ENCODE peak calls at places on chromosomes 12 and 14, in eight cellular contexts. I is HCT116, M is SK-N-SH, E is transverse colon, R is stomach, B is endothelial cell of umbilical vein, H is K562, S is sigmoid colon. A is an unnamed sample.

GRCh38 chr12:89351489-89352241 is 636 bp downstream of the DUSP6 start:
- DNase-seq in I (no peak), M (peak), E (peak), R (peak), B (no peak), H (no peak), S (peak), A (peak)

GRCh38 chr14:79791055-79791732 is 420.1 kb downstream of the DIO2 start:
- DNase-seq in I (no peak), M (no peak), E (no peak), R (no peak), B (no peak), H (no peak), S (no peak), A (no peak)

GRCh38 chr12:120688527-120689071 is 1.6 kb downstream of the MLEC start:
- DNase-seq in I (no peak), M (no peak), E (peak), R (no peak), B (peak), H (peak), S (no peak), A (no peak)

GRCh38 chr12:96416033-96416790 is 16.0 kb upstream of the CDK17 start:
- DNase-seq in I (no peak), M (no peak), E (no peak), R (no peak), B (peak), H (no peak), S (no peak), A (no peak)

GRCh38 chr14:58368951-58369350 is 26.8 kb upstream of the TOMM20L start:
- DNase-seq in I (no peak), M (no peak), E (no peak), R (no peak), B (peak), H (no peak), S (no peak), A (no peak)

GRCh38 chr12:22935090-22935489 is 310.1 kb downstream of the ETNK1 start:
- DNase-seq in I (no peak), M (no peak), E (no peak), R (no peak), B (no peak), H (no peak), S (no peak), A (no peak)

GRCh38 chr12:26658991-26659390 is 174.0 kb downstream of the ITPR2 start:
- DNase-seq in I (no peak), M (no peak), E (no peak), R (no peak), B (no peak), H (no peak), S (no peak), A (no peak)

GRCh38 chr14:100288382-100289185 is 17.7 kb downstream of the SLC25A29 start:
- DNase-seq in I (no peak), M (peak), E (no peak), R (no peak), B (no peak), H (no peak), S (no peak), A (no peak)

GRCh38 chr12:67484788-67485480 is 163.6 kb upstream of the DYRK2 start:
- DNase-seq in I (no peak), M (no peak), E (no peak), R (no peak), B (no peak), H (no peak), S (no peak), A (no peak)

GRCh38 chr14:101830271-101830670 is 68.8 kb downstream of the PPP2R5C start:
- DNase-seq in I (no peak), M (no peak), E (no peak), R (no peak), B (no peak), H (no peak), S (no peak), A (no peak)

GRCh38 chr12:65335021-65335714 is 56.7 kb downstream of the MSRB3 start:
- DNase-seq in I (peak), M (peak), E (no peak), R (no peak), B (peak), H (no peak), S (peak), A (no peak)

GRCh38 chr12:8052679-8053078 is 13.5 kb downstream of the C3AR1 start:
- DNase-seq in I (no peak), M (no peak), E (no peak), R (no peak), B (no peak), H (no peak), S (no peak), A (no peak)

GRCh38 chr14:76217179-76217578 is 65.5 kb downstream of the GPATCH2L start:
- DNase-seq in I (no peak), M (no peak), E (no peak), R (no peak), B (no peak), H (no peak), S (no peak), A (no peak)

GRCh38 chr12:81468206-81468605 is 290.9 kb downstream of the PPFIA2 start:
- DNase-seq in I (no peak), M (no peak), E (no peak), R (no peak), B (no peak), H (no peak), S (no peak), A (no peak)

GRCh38 chr12:127257366-127257935 is 1009.5 kb upstream of the TMEM132C start:
- DNase-seq in I (no peak), M (no peak), E (no peak), R (no peak), B (no peak), H (no peak), S (no peak), A (no peak)

GRCh38 chr12:54215990-54216579 is 27.3 kb upstream of the SMUG1 start:
- DNase-seq in I (no peak), M (no peak), E (peak), R (no peak), B (no peak), H (peak), S (no peak), A (no peak)

GRCh38 chr12:40622246-40622838 is 69.9 kb upstream of the CNTN1 start:
- DNase-seq in I (peak), M (peak), E (peak), R (peak), B (peak), H (peak), S (no peak), A (no peak)

GRCh38 chr14:30559638-30560071 is 697 bp downstream of the G2E3 start:
- DNase-seq in I (no peak), M (peak), E (no peak), R (no peak), B (peak), H (peak), S (no peak), A (no peak)

GRCh38 chr12:4046150-4046845 is 173.1 kb upstream of the PARP11 start:
- DNase-seq in I (no peak), M (no peak), E (peak), R (no peak), B (no peak), H (no peak), S (no peak), A (no peak)

GRCh38 chr12:38664661-38665269 is 240.6 kb downstream of the CPNE8 start:
- DNase-seq in I (peak), M (peak), E (peak), R (no peak), B (peak), H (peak), S (no peak), A (no peak)

GRCh38 chr14:100440207-100440631 is 117.1 kb downstream of the SLC25A47 start:
- DNase-seq in I (no peak), M (peak), E (peak), R (peak), B (peak), H (peak), S (peak), A (no peak)

GRCh38 chr14:57686317-57686716 is 179.6 kb downstream of the SLC35F4 start:
- DNase-seq in I (no peak), M (no peak), E (no peak), R (no peak), B (no peak), H (no peak), S (no peak), A (no peak)

GRCh38 chr14:101819251-101819990 is 57.9 kb downstream of the PPP2R5C start:
- DNase-seq in I (no peak), M (no peak), E (peak), R (no peak), B (no peak), H (no peak), S (no peak), A (no peak)

GRCh38 chr14:23174266-23174665 is 9.2 kb downstream of the SLC7A8 start:
- DNase-seq in I (no peak), M (no peak), E (no peak), R (no peak), B (no peak), H (no peak), S (no peak), A (no peak)

GRCh38 chr12:64706831-64707230 is 52.4 kb downstream of the GNS start:
- DNase-seq in I (no peak), M (no peak), E (no peak), R (no peak), B (no peak), H (no peak), S (no peak), A (no peak)

GRCh38 chr14:22626590-22626989 is 17.6 kb downstream of the OR6J1 start:
- DNase-seq in I (no peak), M (no peak), E (no peak), R (no peak), B (no peak), H (no peak), S (no peak), A (no peak)

GRCh38 chr14:22432348-22432976 is 156.6 kb downstream of the DAD1 start:
- DNase-seq in I (peak), M (no peak), E (peak), R (peak), B (peak), H (peak), S (no peak), A (no peak)

GRCh38 chr12:53004582-53004981 is 1.7 kb upstream of the EIF4B start:
- DNase-seq in I (no peak), M (no peak), E (no peak), R (no peak), B (no peak), H (peak), S (no peak), A (no peak)

GRCh38 chr12:108858399-108859074 is 1.2 kb upstream of the SSH1 start:
- DNase-seq in I (no peak), M (no peak), E (no peak), R (no peak), B (peak), H (no peak), S (peak), A (peak)

DNA sequence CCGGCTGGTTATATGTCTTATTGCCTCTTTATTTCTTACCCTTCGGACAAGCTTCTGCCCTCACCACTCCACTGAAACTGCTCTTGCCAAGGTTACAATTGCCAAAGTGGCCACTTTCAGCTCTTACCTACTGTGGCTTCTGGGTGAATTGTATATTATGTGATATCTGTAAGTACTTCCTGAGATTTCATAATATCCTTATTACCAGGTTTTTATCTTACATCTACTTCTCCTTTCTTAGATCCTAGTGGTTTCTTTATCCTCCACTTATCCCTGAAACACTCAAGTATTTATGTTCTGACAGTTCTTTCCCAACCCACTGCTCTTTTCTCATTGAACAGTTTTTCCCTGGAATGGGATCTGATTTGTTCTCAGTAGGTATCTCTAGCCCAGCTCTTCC is 10.5 kb downstream of the CELA1 start:
- DNase-seq in I (no peak), M (no peak), E (no peak), R (no peak), B (no peak), H (no peak), S (no peak), A (no peak)
- H3K27ac ChIP-seq in I (no peak), M (no peak), E (peak), R (no peak), B (no peak), H (no peak), S (no peak), A (no peak)

GRCh38 chr12:95336387-95337067 is 118.9 kb downstream of the VEZT start:
- DNase-seq in I (peak), M (peak), E (peak), R (peak), B (peak), H (peak), S (peak), A (peak)
- TF ChIP-seq POLR2AphosphoS5 in I (no peak), M (no peak), E (peak), R (peak), B (no peak), H (no peak), S (peak), A (no peak)

DNA sequence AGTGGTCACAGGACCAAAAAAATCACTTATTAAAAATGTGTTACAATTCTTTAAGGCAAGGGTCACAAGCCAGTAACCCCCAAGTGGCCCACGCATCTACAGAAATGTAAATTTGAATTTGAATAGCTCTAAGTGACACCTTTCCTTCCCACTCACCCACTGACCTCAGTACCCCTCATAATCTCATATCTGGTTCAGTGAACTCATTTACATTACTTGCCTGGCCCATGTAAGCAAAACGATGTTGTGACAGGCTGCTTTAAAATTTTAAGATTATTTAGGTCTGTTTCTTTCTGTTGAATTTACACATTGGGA is 27.4 kb downstream of the NELL2 start:
- DNase-seq in I (no peak), M (no peak), E (no peak), R (no peak), B (no peak), H (no peak), S (no peak), A (no peak)
- H3K4me3 ChIP-seq in I (no peak), M (no peak), E (no peak), R (no peak), B (no peak), H (no peak), S (no peak), A (no peak)

GRCh38 chr12:116910645-116911449 is at the start of gene FBXW8:
- DNase-seq in I (peak), M (peak), E (peak), R (peak), B (peak), H (peak), S (peak), A (peak)

GRCh38 chr12:116916122-116916521 is 5.4 kb downstream of the FBXW8 start:
- DNase-seq in I (peak), M (no peak), E (no peak), R (no peak), B (no peak), H (no peak), S (no peak), A (no peak)

GRCh38 chr12:116915326-116915725 is 4.6 kb downstream of the FBXW8 start:
- DNase-seq in I (no peak), M (no peak), E (no peak), R (no peak), B (no peak), H (no peak), S (no peak), A (no peak)

GRCh38 chr12:116906285-116906684 is 4.5 kb upstream of the FBXW8 start:
- DNase-seq in I (no peak), M (no peak), E (no peak), R (no peak), B (no peak), H (no peak), S (no peak), A (no peak)

DNA sequence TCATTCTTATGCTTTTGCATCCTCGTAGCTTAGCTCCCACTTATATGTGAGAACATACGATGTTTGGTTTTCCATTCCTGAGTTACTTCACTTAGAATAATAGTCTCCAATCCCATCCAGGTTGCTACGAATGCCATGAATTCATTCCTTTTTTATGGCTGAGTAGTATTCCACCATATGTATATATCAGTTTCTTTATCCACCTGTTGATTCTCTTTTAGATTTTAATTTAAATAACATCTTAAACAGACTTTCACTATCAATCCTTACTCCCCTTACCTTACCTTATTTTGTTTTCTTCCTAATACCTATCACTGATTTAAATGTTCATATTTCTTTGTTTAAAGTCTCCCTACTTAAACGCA is 488 bp upstream of the FBXW8 start:
- DNase-seq in I (no peak), M (no peak), E (no peak), R (no peak), B (no peak), H (no peak), S (no peak), A (no peak)
- H3K27ac ChIP-seq in I (peak), M (peak), E (peak), R (peak), B (no peak), H (peak), S (peak), A (no peak)

GRCh38 chr14:103909531-103910261 is 18.6 kb upstream of the TDRD9 start:
- DNase-seq in I (no peak), M (no peak), E (no peak), R (no peak), B (no peak), H (no peak), S (no peak), A (no peak)

GRCh38 chr14:103905861-103906456 is 22.3 kb upstream of the TDRD9 start:
- DNase-seq in I (no peak), M (peak), E (no peak), R (no peak), B (peak), H (no peak), S (no peak), A (no peak)

GRCh38 chr14:103910984-103911383 is 17.3 kb upstream of the TDRD9 start:
- DNase-seq in I (no peak), M (no peak), E (no peak), R (no peak), B (no peak), H (no peak), S (no peak), A (no peak)

GRCh38 chr14:103908580-103908979 is 19.7 kb upstream of the TDRD9 start:
- DNase-seq in I (no peak), M (no peak), E (no peak), R (no peak), B (no peak), H (no peak), S (no peak), A (no peak)

GRCh38 chr14:103910262-103910935 is 17.9 kb upstream of the TDRD9 start:
- DNase-seq in I (peak), M (peak), E (peak), R (peak), B (peak), H (peak), S (peak), A (no peak)
- TF ChIP-seq POLR2AphosphoS5 in I (peak), M (peak), E (no peak), R (peak), B (peak), H (no peak), S (no peak), A (no peak)

DNA sequence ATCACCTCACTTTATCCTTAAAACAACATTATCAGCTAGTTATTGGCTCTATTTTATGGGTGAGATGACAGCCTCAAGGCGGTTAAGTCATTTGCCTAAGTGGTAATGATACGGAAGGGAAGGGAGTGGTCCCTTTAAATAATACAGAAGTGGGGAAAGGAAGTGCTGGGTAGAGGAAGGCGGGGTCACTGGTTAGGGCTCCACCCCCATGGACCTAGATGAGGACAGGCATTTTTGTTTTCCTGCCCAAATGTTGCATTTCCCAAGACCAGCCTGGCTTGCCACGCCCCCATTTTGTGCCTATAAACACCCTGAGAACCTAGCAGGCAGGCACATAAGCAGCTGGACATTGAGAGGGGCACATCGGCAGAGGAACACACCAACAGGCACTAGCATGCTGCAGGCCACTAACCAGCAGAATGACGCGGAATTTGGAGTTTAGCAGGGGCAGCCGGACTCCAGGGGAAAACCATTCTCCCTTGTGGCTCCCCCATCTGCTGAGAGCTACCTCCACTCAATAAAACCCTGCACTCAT is 100.9 kb downstream of the EPS8 start:
- DNase-seq in I (peak), M (no peak), E (peak), R (peak), B (no peak), H (peak), S (peak), A (peak)
- H3K4me3 ChIP-seq in I (peak), M (no peak), E (no peak), R (no peak), B (no peak), H (no peak), S (peak), A (peak)

DNA sequence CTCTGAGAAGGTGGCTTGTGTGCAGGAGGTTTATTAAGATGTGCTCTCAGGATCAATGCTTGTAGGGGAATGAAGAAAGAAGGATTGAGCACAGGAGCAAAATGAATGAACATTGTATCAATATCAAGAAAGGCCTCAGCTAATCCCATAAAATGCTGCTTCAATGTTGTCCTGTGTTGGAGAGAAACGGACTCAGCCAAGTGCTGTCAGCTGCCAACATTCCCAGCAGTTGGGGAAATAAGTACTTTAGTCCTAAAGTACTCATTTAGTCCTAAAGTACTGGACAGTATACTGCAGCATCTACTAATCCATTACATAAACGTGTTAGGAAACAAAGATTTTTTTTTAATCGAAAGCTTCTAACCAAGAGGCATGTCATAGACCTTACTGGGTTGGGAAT is 255.9 kb downstream of the SEC23A start:
- DNase-seq in I (no peak), M (no peak), E (no peak), R (no peak), B (no peak), H (no peak), S (no peak), A (no peak)
- H3K27ac ChIP-seq in I (no peak), M (no peak), E (no peak), R (no peak), B (no peak), H (no peak), S (no peak), A (no peak)

GRCh38 chr14:68865542-68865941 is 72.7 kb upstream of the ZFP36L1 start:
- DNase-seq in I (no peak), M (no peak), E (no peak), R (no peak), B (no peak), H (no peak), S (no peak), A (no peak)

GRCh38 chr14:68860771-68861170 is 67.9 kb upstream of the ZFP36L1 start:
- DNase-seq in I (no peak), M (no peak), E (no peak), R (no peak), B (no peak), H (no peak), S (no peak), A (no peak)

GRCh38 chr14:68864301-68864810 is 71.5 kb upstream of the ZFP36L1 start:
- DNase-seq in I (no peak), M (no peak), E (no peak), R (no peak), B (no peak), H (no peak), S (no peak), A (no peak)

GRCh38 chr14:68863610-68864300 is 70.9 kb upstream of the ZFP36L1 start:
- DNase-seq in I (no peak), M (no peak), E (no peak), R (no peak), B (no peak), H (no peak), S (no peak), A (no peak)

GRCh38 chr14:68862954-68863594 is 70.2 kb upstream of the ZFP36L1 start:
- DNase-seq in I (peak), M (peak), E (peak), R (peak), B (peak), H (peak), S (peak), A (no peak)
- TF ChIP-seq POLR2AphosphoS5 in I (no peak), M (no peak), E (no peak), R (no peak), B (no peak), H (no peak), S (no peak), A (no peak)

A was measured in suprapubic skin.